ENCODE peak calls at places on chromosome 15, in five cellular contexts. I, U, S, A and Y are unnamed samples.

GRCh38 chr15:66707310-66708160 is 5.5 kb downstream of the SMAD6 start:
- DNase-seq in U (peak), S (no peak), A (no peak), I (peak), Y (no peak)

GRCh38 chr15:39153718-39154117 is 427.2 kb upstream of the THBS1 start:
- DNase-seq in I (no peak), U (no peak), S (no peak), A (no peak), Y (no peak)

GRCh38 chr15:49044761-49045571 is 1.3 kb downstream of the SECISBP2L start:
- DNase-seq in U (no peak), I (peak), A (no peak), S (no peak), Y (no peak)

GRCh38 chr15:77525907-77526581 is 105.4 kb downstream of the HMG20A start:
- DNase-seq in I (no peak), S (no peak), A (no peak), U (no peak), Y (no peak)

GRCh38 chr15:27361418-27361817 is 390.4 kb downstream of the GABRG3 start:
- DNase-seq in A (no peak), I (no peak), U (no peak), S (no peak), Y (no peak)

GRCh38 chr15:51992953-51993352 is 21.4 kb upstream of the LEO1 start:
- DNase-seq in S (no peak), I (no peak), A (no peak), U (no peak), Y (no peak)

GRCh38 chr15:86906406-86906805 is 826.7 kb downstream of the AGBL1 start:
- DNase-seq in S (no peak), A (no peak), I (no peak), U (no peak), Y (no peak)

GRCh38 chr15:52008698-52009434 is 10.2 kb upstream of the MAPK6 start:
- DNase-seq in I (peak), A (no peak), U (no peak), S (no peak), Y (no peak)

GRCh38 chr15:101554115-101554915 is 64.8 kb upstream of the PCSK6 start:
- DNase-seq in U (no peak), A (no peak), I (no peak), S (no peak), Y (no peak)

GRCh38 chr15:40367673-40368611 is 9.9 kb downstream of the DISP2 start:
- DNase-seq in U (peak), I (peak), A (peak), S (peak), Y (no peak)

GRCh38 chr15:92810418-92811138 is 89.5 kb upstream of the CHD2 start:
- DNase-seq in U (peak), A (no peak), I (peak), S (peak), Y (peak)

GRCh38 chr15:56124391-56124790 is 119.3 kb downstream of the RFX7 start:
- DNase-seq in S (no peak), I (no peak), A (no peak), U (no peak), Y (no peak)

GRCh38 chr15:73991726-73992593 is at the start of gene STOML1:
- DNase-seq in U (peak), S (peak), A (peak), I (peak), Y (peak)

GRCh38 chr15:80404057-80404718 is at the start of gene ARNT2:
- DNase-seq in A (no peak), U (peak), S (no peak), I (peak), Y (peak)

GRCh38 chr15:51869074-51869425 is 39.6 kb downstream of the TMOD3 start:
- DNase-seq in U (no peak), A (no peak), S (no peak), I (no peak), Y (no peak)

GRCh38 chr15:72063186-72063585 is 54.8 kb downstream of the MYO9A start:
- DNase-seq in U (no peak), I (no peak), S (no peak), A (no peak), Y (no peak)

GRCh38 chr15:34047893-34048775 is 9.1 kb upstream of the AVEN start:
- DNase-seq in I (no peak), A (no peak), S (no peak), U (no peak), Y (no peak)

GRCh38 chr15:70815604-70816003 is 38.4 kb downstream of the LARP6 start:
- DNase-seq in A (no peak), I (no peak), U (no peak), S (no peak), Y (no peak)

GRCh38 chr15:62870216-62870615 is 172.3 kb upstream of the TPM1 start:
- DNase-seq in U (no peak), A (no peak), S (no peak), I (no peak), Y (no peak)

GRCh38 chr15:67908756-67909155 is 68.9 kb upstream of the RNU6-1 start:
- DNase-seq in A (no peak), S (no peak), U (no peak), I (no peak), Y (no peak)
- H3K27ac ChIP-seq in A (no peak), S (no peak), U (no peak), I (no peak), Y (no peak)

GRCh38 chr15:69081310-69082004 is 67.0 kb downstream of the NOX5 start:
- DNase-seq in U (peak), S (peak), I (peak), A (no peak), Y (no peak)
- H3K27ac ChIP-seq in U (no peak), S (peak), I (no peak), A (no peak), Y (peak)

GRCh38 chr15:31857194-31857593 is 173.1 kb upstream of the CHRNA7 start:
- DNase-seq in I (peak), U (no peak), S (no peak), A (no peak), Y (no peak)
- H3K27ac ChIP-seq in I (no peak), U (no peak), S (no peak), A (no peak), Y (peak)

DNA sequence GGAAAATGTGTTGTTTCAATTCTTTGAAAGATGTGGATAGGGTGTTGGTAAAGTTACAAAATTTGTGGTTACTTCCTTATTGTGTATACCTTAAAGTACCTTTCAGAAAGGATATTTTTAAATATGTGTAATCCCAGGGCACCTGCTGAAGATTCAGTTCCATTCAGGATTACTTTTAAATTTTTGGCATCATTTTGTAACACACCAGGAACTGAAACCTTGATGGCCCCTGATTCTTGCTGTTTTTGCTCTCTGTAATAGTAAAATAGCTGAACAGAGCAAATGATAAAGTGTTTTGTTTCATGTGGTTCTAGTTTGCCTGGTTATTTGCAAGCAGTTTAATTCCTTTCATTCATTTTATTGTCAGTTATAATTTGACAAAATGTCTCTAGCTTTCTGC is 160.9 kb downstream of the KLHL25 start:
- DNase-seq in S (no peak), U (no peak), I (no peak), A (no peak), Y (no peak)
- H3K27ac ChIP-seq in S (no peak), U (no peak), I (no peak), A (no peak), Y (no peak)

DNA sequence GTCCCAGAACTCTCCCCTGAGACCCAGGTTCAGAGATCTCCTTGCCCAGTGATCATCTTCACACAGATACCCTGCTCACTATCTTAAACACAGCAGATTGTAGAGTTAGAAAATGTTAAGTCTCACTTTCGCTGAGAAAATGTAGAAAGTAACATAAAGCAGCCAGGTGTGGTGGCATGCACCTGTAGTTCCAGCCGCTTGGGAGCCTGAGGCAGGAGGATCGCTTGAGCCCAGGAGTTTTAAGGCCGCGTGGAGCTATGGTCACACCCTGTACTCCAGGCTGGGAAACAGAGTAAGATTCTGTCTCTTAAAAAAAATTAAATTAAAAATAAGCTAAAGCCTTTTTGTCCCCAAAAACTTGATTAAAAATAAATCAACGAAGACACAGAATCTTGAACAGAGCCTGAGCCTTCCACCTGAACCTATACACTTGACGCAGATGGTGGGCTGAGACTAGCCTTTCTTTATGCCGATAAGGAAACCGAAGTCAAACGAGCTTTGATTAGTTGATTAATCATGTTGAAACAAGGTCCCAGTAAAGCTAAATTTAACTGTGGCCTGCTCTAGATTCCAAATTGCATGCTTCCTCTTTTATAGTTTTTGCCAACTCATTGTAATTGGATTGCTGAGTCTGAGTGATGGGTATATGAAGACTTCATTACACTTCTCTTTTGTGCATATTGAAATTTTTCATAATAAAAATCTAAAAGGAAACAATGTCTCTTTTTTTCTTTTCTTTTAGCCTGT is 31.3 kb upstream of the BLM start:
- DNase-seq in A (no peak), I (no peak), S (no peak), U (no peak), Y (no peak)
- H3K27ac ChIP-seq in A (peak), I (no peak), S (no peak), U (no peak), Y (no peak)

GRCh38 chr15:89110060-89110459 is 21.8 kb downstream of the ABHD2 start:
- DNase-seq in S (no peak), A (no peak), U (no peak), I (no peak), Y (no peak)
- H3K27ac ChIP-seq in S (no peak), A (no peak), U (no peak), I (no peak), Y (no peak)